ENCODE peak calls at places on chromosome 16, in seven cellular contexts. T is NCI-H1092 treated with DMSO at 0.1 percent for 48 hours; A is activated CD4-positive, CD25-positive, alpha-beta regulatory T cell treated with anti-CD3 and anti-CD28 coated beads, Interleukin-2, amount 50 U/mL, for 72 hours; W is stomach; R is HS-5; M is left colon; Q is T1000. Z is an unnamed sample.

GRCh38 chr16:2159052-2159838 is 3.7 kb downstream of the TRAF7 start:
- DNase-seq in T (no peak), Q (peak), M (peak), W (peak), R (no peak), A (no peak), Z (no peak)

GRCh38 chr16:46711106-46711769 is 21.8 kb downstream of the ORC6 start:
- DNase-seq in M (no peak), Q (no peak), T (no peak), R (no peak), A (no peak), W (no peak), Z (no peak)

GRCh38 chr16:75580-76501 is 2.2 kb upstream of the MPG start:
- DNase-seq in M (peak), W (peak), Q (no peak), A (no peak), R (no peak), T (no peak), Z (peak)

GRCh38 chr16:56931253-56931768 is 631 bp upstream of the HERPUD1 start:
- DNase-seq in W (peak), Q (no peak), A (no peak), T (no peak), R (no peak), M (peak), Z (peak)

GRCh38 chr16:84546669-84547538 is 42.4 kb upstream of the MEAK7 start:
- DNase-seq in W (no peak), T (no peak), R (no peak), Q (no peak), A (no peak), M (no peak), Z (no peak)

GRCh38 chr16:81094771-81095251 is 1.4 kb downstream of the GCSH start:
- DNase-seq in A (no peak), W (no peak), M (no peak), Q (no peak), T (no peak), R (no peak), Z (no peak)

GRCh38 chr16:14015948-14016347 is 55.2 kb upstream of the MRTFB start:
- DNase-seq in M (no peak), A (no peak), T (no peak), W (no peak), Q (no peak), R (peak), Z (no peak)

GRCh38 chr16:85460252-85460982 is 152.7 kb upstream of the GSE1 start:
- DNase-seq in A (no peak), M (no peak), R (no peak), T (no peak), W (no peak), Q (no peak), Z (peak)

GRCh38 chr16:68267612-68268405 is 3.5 kb downstream of the SLC7A6 start:
- DNase-seq in T (no peak), R (no peak), A (no peak), W (no peak), Q (no peak), M (no peak), Z (no peak)

GRCh38 chr16:29876578-29877249 is 13.7 kb upstream of the CDIPT start:
- DNase-seq in R (no peak), M (no peak), A (no peak), W (no peak), Q (no peak), T (no peak), Z (no peak)

GRCh38 chr16:81315271-81316175 is 761 bp downstream of the GAN start:
- DNase-seq in A (peak), W (peak), T (peak), R (no peak), Q (no peak), M (peak), Z (no peak)

GRCh38 chr16:1346422-1347285 is 5.0 kb downstream of the TSR3 start:
- DNase-seq in A (no peak), Q (no peak), R (no peak), W (no peak), M (no peak), T (no peak), Z (no peak)